ENCODE peak calls at places on chromosomes 1 and 21, in eight cellular contexts. R, Q, S, W, Y, M, O and V are unnamed samples.

GRCh38 chr1:204128964-204129896 is 22.6 kb downstream of the ETNK2 start:
- DNase-seq in R (peak; percentile 41), Q (peak; percentile 81), S (peak; percentile 65), W (no peak), Y (peak; percentile 70), M (peak; percentile 82), O (no peak), V (peak; percentile 91)

GRCh38 chr1:154851392-154852177 is 18.5 kb downstream of the KCNN3 start:
- DNase-seq in R (no peak), Q (peak; percentile 45), S (no peak), W (no peak), Y (no peak), M (peak; percentile 49), O (no peak), V (no peak)

GRCh38 chr1:209456878-209457277 is 126.6 kb upstream of the CAMK1G start:
- DNase-seq in R (no peak), Q (peak; percentile 18), S (no peak), W (no peak), Y (no peak), M (no peak), O (no peak), V (no peak)

GRCh38 chr1:64110924-64111777 is 92.3 kb upstream of the UBE2U start:
- DNase-seq in R (no peak), Q (no peak), S (no peak), W (no peak), Y (no peak), M (no peak), O (no peak), V (no peak)

GRCh38 chr1:205330161-205330560 is 8.6 kb upstream of the NUAK2 start:
- DNase-seq in R (no peak), Q (no peak), S (no peak), W (no peak), Y (no peak), M (no peak), O (no peak), V (no peak)

GRCh38 chr1:2129256-2129943 is 65.2 kb downstream of the FAAP20 start:
- DNase-seq in R (no peak), Q (no peak), S (no peak), W (no peak), Y (no peak), M (no peak), O (no peak), V (no peak)

GRCh38 chr1:151213560-151213959 is 15.2 kb downstream of the PIP5K1A start:
- DNase-seq in R (no peak), Q (no peak), S (no peak), W (no peak), Y (peak; percentile 35), M (no peak), O (no peak), V (no peak)

GRCh38 chr1:116126281-116126680 is 15.1 kb downstream of the MAB21L3 start:
- DNase-seq in R (no peak), Q (no peak), S (no peak), W (no peak), Y (no peak), M (no peak), O (no peak), V (no peak)

GRCh38 chr1:181354865-181355264 is 128.5 kb upstream of the CACNA1E start:
- DNase-seq in R (no peak), Q (no peak), S (no peak), W (no peak), Y (no peak), M (no peak), O (no peak), V (no peak)

GRCh38 chr1:3914331-3914851 is 14.3 kb upstream of the C1orf174 start:
- DNase-seq in R (no peak), Q (no peak), S (no peak), W (no peak), Y (no peak), M (no peak), O (no peak), V (no peak)

GRCh38 chr1:25157846-25158245 is 74.5 kb downstream of the SYF2 start:
- DNase-seq in R (no peak), Q (no peak), S (no peak), W (no peak), Y (no peak), M (no peak), O (no peak), V (no peak)

GRCh38 chr1:165561257-165561656 is 17.5 kb downstream of the LRRC52 start:
- DNase-seq in R (no peak), Q (peak; percentile 10), S (no peak), W (no peak), Y (no peak), M (no peak), O (no peak), V (no peak)

GRCh38 chr1:190479537-190479936 is 1.9 kb upstream of the BRINP3 start:
- DNase-seq in R (no peak), Q (peak; percentile 26), S (no peak), W (no peak), Y (no peak), M (no peak), O (no peak), V (no peak)

GRCh38 chr1:209595032-209595431 is 11.5 kb downstream of the CAMK1G start:
- DNase-seq in R (no peak), Q (no peak), S (no peak), W (no peak), Y (no peak), M (no peak), O (no peak), V (no peak)

GRCh38 chr1:68848017-68848416 is 351.1 kb upstream of the DEPDC1 start:
- DNase-seq in R (no peak), Q (no peak), S (no peak), W (no peak), Y (no peak), M (no peak), O (no peak), V (no peak)

GRCh38 chr1:148263128-148263905 is 111.2 kb upstream of the NBPF11 start:
- DNase-seq in R (peak; percentile 27), Q (peak; percentile 86), S (peak; percentile 64), W (peak; percentile 68), Y (peak; percentile 60), M (peak; percentile 55), O (no peak), V (peak; percentile 76)

GRCh38 chr1:3459051-3459908 is 4.8 kb downstream of the ARHGEF16 start:
- DNase-seq in R (no peak), Q (no peak), S (no peak), W (no peak), Y (no peak), M (no peak), O (no peak), V (no peak)

GRCh38 chr1:180926164-180926981 is 13.7 kb downstream of the KIAA1614 start:
- DNase-seq in R (no peak), Q (peak; percentile 68), S (no peak), W (no peak), Y (peak; percentile 68), M (peak; percentile 53), O (no peak), V (no peak)

GRCh38 chr1:6108937-6109636 is 63.4 kb downstream of the KCNAB2 start:
- DNase-seq in R (no peak), Q (peak; percentile 32), S (no peak), W (no peak), Y (peak; percentile 30), M (no peak), O (no peak), V (peak; percentile 74)
- TF ChIP-seq CTCF in R (no peak), Q (peak; percentile 47), S (no peak), W (peak; percentile 52), Y (peak; percentile 40), M (no peak), O (no peak), V (peak; percentile 49)

GRCh38 chr21:27649746-27650145 is 682.9 kb upstream of the ADAMTS5 start:
- DNase-seq in R (no peak), Q (no peak), S (no peak), W (no peak), Y (no peak), M (no peak), O (no peak), V (no peak)
- TF ChIP-seq CTCF in R (no peak), Q (no peak), S (no peak), W (no peak), Y (no peak), M (no peak), O (no peak), V (no peak)

GRCh38 chr1:232939748-232940147 is 10.7 kb upstream of the NTPCR start:
- DNase-seq in R (no peak), Q (no peak), S (no peak), W (no peak), Y (no peak), M (no peak), O (no peak), V (no peak)

GRCh38 chr1:232942413-232943294 is 7.8 kb upstream of the NTPCR start:
- DNase-seq in R (no peak), Q (no peak), S (no peak), W (no peak), Y (no peak), M (no peak), O (no peak), V (no peak)

GRCh38 chr1:232938926-232939325 is 11.5 kb upstream of the NTPCR start:
- DNase-seq in R (no peak), Q (no peak), S (no peak), W (no peak), Y (no peak), M (no peak), O (no peak), V (no peak)

GRCh38 chr1:232937741-232938375 is 12.6 kb upstream of the NTPCR start:
- DNase-seq in R (no peak), Q (no peak), S (no peak), W (no peak), Y (peak; percentile 29), M (no peak), O (no peak), V (no peak)

DNA sequence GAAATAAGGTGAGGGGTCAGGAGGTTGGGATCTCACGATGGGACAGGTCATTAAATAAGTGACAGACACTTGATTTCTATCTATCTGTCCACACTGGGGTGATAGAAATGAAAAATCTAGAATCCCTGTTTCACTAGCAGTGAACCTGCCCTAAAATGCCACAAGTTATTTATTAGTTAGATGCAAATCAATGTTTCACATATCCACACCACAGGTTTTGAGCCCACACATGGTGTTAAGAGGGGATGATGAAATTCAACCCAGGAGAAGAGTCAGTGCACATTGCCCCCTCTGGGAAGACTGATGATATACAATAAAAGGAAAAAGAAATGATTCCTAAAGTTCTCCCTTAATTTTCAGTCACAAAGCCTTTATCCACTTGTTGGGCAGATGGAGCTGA is 10.1 kb upstream of the NTPCR start:
- DNase-seq in R (no peak), Q (no peak), S (no peak), W (no peak), Y (no peak), M (no peak), O (no peak), V (no peak)
- TF ChIP-seq CTCF in R (no peak), Q (no peak), S (no peak), W (no peak), Y (no peak), M (no peak), O (no peak), V (no peak)

DNA sequence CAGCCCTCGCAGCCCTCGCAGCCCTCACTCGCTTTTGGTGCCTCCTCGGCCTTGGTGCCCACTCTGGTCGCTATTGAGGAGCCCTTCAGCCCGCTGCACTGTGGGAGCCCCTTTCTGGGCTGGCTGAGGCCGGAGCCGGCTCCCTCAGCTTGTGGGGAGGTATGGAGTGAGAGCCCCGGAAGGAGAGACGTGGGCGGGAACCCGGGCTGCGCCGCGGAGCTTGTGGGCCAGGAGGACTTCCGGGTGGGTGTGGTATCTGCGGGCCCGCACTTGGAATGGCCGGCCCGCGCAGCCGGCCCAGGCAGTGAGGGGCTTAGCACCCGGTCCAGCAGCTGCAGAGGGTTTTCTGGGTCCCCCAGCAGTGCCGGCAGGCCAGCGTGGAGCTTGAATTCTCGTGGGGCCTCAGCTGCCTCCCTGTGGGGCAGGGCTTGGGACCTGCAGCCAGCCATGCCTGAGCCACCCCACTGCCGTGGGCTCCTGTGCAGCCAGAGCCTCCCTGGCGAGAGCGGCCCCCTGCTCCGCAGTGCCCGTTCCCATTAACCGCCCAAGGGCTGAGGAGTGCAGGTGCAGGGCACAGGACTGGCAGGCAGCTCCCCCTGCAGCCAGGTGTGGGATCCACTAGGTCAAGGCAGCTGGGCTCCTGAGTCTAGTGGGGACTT is 9.9 kb upstream of the CFHR2 start:
- DNase-seq in R (no peak), Q (no peak), S (no peak), W (no peak), Y (no peak), M (no peak), O (no peak), V (no peak)
- TF ChIP-seq CTCF in R (no peak), Q (no peak), S (no peak), W (no peak), Y (no peak), M (no peak), O (no peak), V (no peak)